ENCODE peak calls at places on chromosomes 12 and 14, in six cellular contexts. O is HCT116, W is K562, E is GM23338, B is HepG2, Q is SK-N-SH. I is an unnamed sample. For H3K36me3, the result is how much of the 10 kb centered on the place peaks cover.

GRCh38 chr12:3199551-3200031 is 122.4 kb downstream of the TSPAN9 start:
- DNase-seq in B (no peak), Q (peak), E (peak), O (no peak), W (no peak), I (no peak)

GRCh38 chr12:29212682-29213397 is 63.8 kb downstream of the FAR2 start:
- DNase-seq in B (no peak), E (no peak), W (no peak), O (no peak), Q (no peak), I (no peak)

GRCh38 chr12:22518067-22518719 is 26.1 kb downstream of the C2CD5 start:
- DNase-seq in B (no peak), E (no peak), W (no peak), Q (no peak), O (no peak), I (no peak)

GRCh38 chr12:19529933-19530630 is 90.8 kb downstream of the AEBP2 start:
- DNase-seq in E (no peak), W (no peak), B (no peak), Q (peak), O (no peak), I (no peak)

GRCh38 chr12:116265361-116266128 is 11.9 kb downstream of the MED13L start:
- DNase-seq in Q (no peak), B (no peak), W (no peak), E (no peak), O (no peak), I (no peak)

GRCh38 chr12:97713217-97713616 is 250.6 kb downstream of the RMST start:
- DNase-seq in O (no peak), Q (no peak), B (no peak), W (no peak), E (no peak), I (no peak)

GRCh38 chr12:83823386-83824045 is 1089.1 kb downstream of the SLC6A15 start:
- DNase-seq in W (peak), E (peak), O (peak), B (peak), Q (peak), I (peak)

GRCh38 chr12:57037264-57037663 is 12.7 kb downstream of the MYO1A start:
- DNase-seq in B (no peak), Q (no peak), E (no peak), W (no peak), O (no peak), I (no peak)

GRCh38 chr12:6249580-6249979 is 49.4 kb downstream of the CD9 start:
- DNase-seq in O (no peak), E (no peak), B (no peak), W (no peak), Q (no peak), I (no peak)

GRCh38 chr12:15602051-15602672 is 187.0 kb downstream of the EPS8 start:
- DNase-seq in B (peak), E (no peak), W (no peak), Q (no peak), O (no peak), I (no peak)

GRCh38 chr14:62957562-62957961 is 87.7 kb downstream of the KCNH5 start:
- DNase-seq in B (no peak), W (no peak), O (no peak), Q (no peak), E (no peak), I (no peak)
- TF ChIP-seq REST in B (no peak), W (no peak), O (no peak), Q (no peak), E (no peak), I (no peak)

GRCh38 chr12:88057994-88058718 is 29.0 kb upstream of the C12orf50 start:
- DNase-seq in O (no peak), E (no peak), B (no peak), W (no peak), Q (no peak), I (no peak)

GRCh38 chr12:88058719-88059077 is 29.5 kb upstream of the C12orf50 start:
- DNase-seq in B (no peak), E (no peak), O (no peak), Q (no peak), W (no peak), I (no peak)

GRCh38 chr12:88063375-88063774 is 34.2 kb upstream of the C12orf50 start:
- DNase-seq in W (no peak), B (no peak), E (no peak), O (no peak), Q (no peak), I (no peak)

GRCh38 chr12:88067301-88067700 is 38.1 kb upstream of the C12orf50 start:
- DNase-seq in Q (no peak), W (no peak), E (no peak), B (no peak), O (no peak), I (no peak)

GRCh38 chr12:88062464-88062863 is 33.3 kb upstream of the C12orf50 start:
- DNase-seq in W (no peak), Q (no peak), O (no peak), E (no peak), B (no peak), I (no peak)
- H3K36me3 ChIP-seq in W (under half), Q (under half), O (under half), E (under half), B (under half), I (under half)

DNA sequence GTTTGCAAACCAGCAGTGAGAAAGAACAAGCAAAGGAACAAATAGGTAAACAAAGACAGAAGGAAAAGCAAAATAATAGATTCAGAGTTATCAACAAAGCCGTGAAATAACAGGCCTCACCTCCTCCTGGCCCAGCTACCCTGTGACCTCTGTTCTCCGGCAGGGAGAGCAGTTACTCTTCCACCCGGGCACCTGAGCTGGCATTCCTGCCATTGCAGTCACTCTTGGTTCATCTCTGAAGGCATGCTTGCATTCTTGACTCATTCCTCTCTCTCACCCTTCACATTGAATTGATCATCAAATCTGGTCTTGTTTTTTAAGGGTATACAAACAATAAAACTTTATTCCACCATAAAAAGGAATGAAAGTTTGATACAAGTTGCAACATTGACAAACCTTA is 95.1 kb downstream of the TTC8 start:
- DNase-seq in Q (no peak), B (no peak), O (no peak), W (no peak), E (no peak), I (no peak)
- TF ChIP-seq REST in Q (no peak), B (no peak), O (no peak), W (no peak), E (no peak), I (no peak)

GRCh38 chr12:109963743-109964429 is 32.3 kb downstream of the GIT2 start:
- DNase-seq in O (no peak), E (no peak), Q (no peak), B (no peak), W (no peak), I (no peak)

GRCh38 chr12:109961612-109962011 is 34.6 kb downstream of the GIT2 start:
- DNase-seq in Q (no peak), O (no peak), B (no peak), W (no peak), E (no peak), I (no peak)

GRCh38 chr12:109961201-109961600 is 35.0 kb downstream of the GIT2 start:
- DNase-seq in E (no peak), O (no peak), W (no peak), Q (no peak), B (no peak), I (no peak)

GRCh38 chr12:109963330-109963729 is 32.8 kb downstream of the GIT2 start:
- DNase-seq in Q (no peak), O (no peak), B (no peak), E (no peak), W (no peak), I (no peak)

DNA sequence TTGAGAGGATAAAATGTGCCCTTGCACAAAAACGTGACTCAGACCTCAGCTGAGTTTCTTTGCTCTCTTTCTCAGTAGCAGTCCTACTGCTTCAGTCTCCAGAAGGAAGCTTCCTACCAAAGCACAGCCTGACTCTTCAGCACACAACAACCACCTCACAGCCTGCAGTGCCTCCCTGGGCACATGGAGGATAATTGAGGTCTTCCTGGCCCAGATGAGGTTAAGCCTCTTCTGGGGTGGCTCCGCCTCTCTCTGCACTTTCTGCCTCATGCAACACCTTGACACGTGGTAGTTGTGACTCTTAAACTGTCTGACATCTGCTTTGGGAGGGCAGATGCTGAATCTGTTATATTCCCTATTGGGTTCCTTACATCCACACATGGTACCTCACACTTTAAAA is 33.8 kb downstream of the GIT2 start:
- DNase-seq in E (no peak), W (no peak), O (no peak), Q (no peak), B (no peak), I (no peak)
- H3K36me3 ChIP-seq in E (under half), W (half or more), O (under half), Q (half or more), B (under half), I (under half)

GRCh38 chr14:23577710-23578392 is 739 bp downstream of the JPH4 start:
- DNase-seq in O (no peak), B (no peak), E (peak), Q (peak), W (no peak), I (no peak)

GRCh38 chr14:23579311-23579630 is 681 bp upstream of the JPH4 start:
- DNase-seq in W (no peak), O (no peak), E (no peak), B (peak), Q (peak), I (no peak)

GRCh38 chr14:23579739-23580138 is 1.1 kb upstream of the JPH4 start:
- DNase-seq in W (no peak), Q (no peak), O (no peak), E (no peak), B (peak), I (no peak)

GRCh38 chr14:23577004-23577681 is 1.4 kb downstream of the JPH4 start:
- DNase-seq in B (no peak), W (no peak), Q (peak), E (peak), O (no peak), I (no peak)

DNA sequence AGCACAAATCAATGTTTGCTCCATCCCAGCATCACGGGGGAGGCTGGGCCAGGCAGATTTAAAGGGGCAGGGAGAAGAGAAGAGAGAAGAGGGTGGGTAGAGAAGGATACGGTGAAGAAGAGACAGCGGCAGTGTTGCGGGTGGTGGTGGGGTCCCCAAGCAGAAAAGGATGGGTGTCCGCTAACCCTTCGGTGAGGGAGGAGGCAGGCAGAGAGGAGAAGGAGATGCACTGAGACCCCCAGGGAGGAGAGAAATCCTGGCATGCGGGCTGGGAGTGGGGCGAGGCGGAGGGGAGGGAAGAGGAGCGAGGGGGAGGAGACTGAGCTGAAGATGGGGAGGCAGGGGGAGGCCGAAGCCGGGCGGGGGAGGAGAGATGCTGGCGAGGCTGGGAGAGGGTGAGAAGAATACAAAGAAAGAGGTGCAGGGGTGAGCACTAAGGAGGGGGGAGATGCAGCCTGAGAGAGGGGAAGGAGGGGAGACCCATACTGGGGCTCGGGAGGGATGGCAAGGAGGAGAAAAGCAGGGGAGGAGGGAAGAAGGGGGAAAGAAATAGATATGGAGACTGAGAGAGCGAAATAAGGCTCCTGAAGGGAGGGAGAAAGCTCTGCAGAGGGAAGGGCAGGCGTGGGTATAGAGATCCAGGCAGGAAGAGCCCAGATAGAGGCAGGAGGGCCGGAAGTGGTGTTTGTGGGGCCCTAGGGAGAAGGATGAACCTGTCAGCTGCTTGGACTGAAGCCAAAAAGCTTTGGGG is at the start of gene JPH4:
- DNase-seq in B (no peak), Q (peak), E (peak), W (peak), O (no peak), I (no peak)
- TF ChIP-seq REST in B (no peak), Q (no peak), E (no peak), W (no peak), O (no peak), I (no peak)

GRCh38 chr14:32307881-32308582 is 21.1 kb upstream of the AKAP6 start:
- DNase-seq in B (peak), E (no peak), O (no peak), Q (no peak), W (no peak), I (no peak)
- H3K36me3 ChIP-seq in B (under half), E (under half), O (under half), Q (under half), W (under half), I (under half)

I was measured in Panc1.